ENCODE peak calls at places on chromosome 5, in five cellular contexts. N is GM19239, P is body of pancreas, F is MV-4-11, R is HEK293T. J is an unnamed sample.

GRCh38 chr5:24110019-24110615 is 534.7 kb downstream of the CDH10 start:
- DNase-seq in F (peak), R (peak), N (no peak), P (no peak), J (peak)

GRCh38 chr5:178765753-178766300 is 35.4 kb upstream of the ZNF354A start:
- DNase-seq in N (no peak), P (no peak), F (no peak), R (no peak), J (no peak)

GRCh38 chr5:139847790-139848507 is 52.3 kb downstream of the PSD2 start:
- DNase-seq in N (peak), R (peak), F (peak), P (peak), J (no peak)

GRCh38 chr5:148393390-148393741 is 9.6 kb downstream of the FBXO38 start:
- DNase-seq in R (no peak), F (no peak), N (no peak), P (no peak), J (no peak)

GRCh38 chr5:89916131-89916530 is 493.4 kb downstream of the CETN3 start:
- DNase-seq in F (no peak), N (no peak), R (no peak), P (no peak), J (no peak)

GRCh38 chr5:103605277-103605676 is 42.7 kb upstream of the NUDT12 start:
- DNase-seq in N (no peak), R (no peak), F (no peak), P (no peak), J (no peak)

GRCh38 chr5:170636836-170637477 is 133.1 kb downstream of the KCNIP1 start:
- DNase-seq in P (no peak), R (no peak), F (no peak), N (no peak), J (no peak)

GRCh38 chr5:178793156-178793555 is 62.7 kb upstream of the ZNF354A start:
- DNase-seq in F (no peak), R (peak), N (no peak), P (peak), J (peak)

GRCh38 chr5:74916831-74917710 is 50.9 kb upstream of the FAM169A start:
- DNase-seq in P (no peak), N (no peak), F (no peak), R (no peak), J (peak)

GRCh38 chr5:103458497-103459040 is 104.0 kb downstream of the NUDT12 start:
- DNase-seq in R (no peak), F (no peak), N (no peak), P (no peak), J (no peak)

GRCh38 chr5:147507480-147508126 is 2.3 kb downstream of the DPYSL3 start:
- DNase-seq in F (no peak), N (no peak), R (no peak), P (no peak), J (no peak)

GRCh38 chr5:109478830-109479229 is 69.1 kb upstream of the PJA2 start:
- DNase-seq in F (no peak), N (no peak), P (no peak), R (no peak), J (no peak)

GRCh38 chr5:159916841-159917761 is 819 bp downstream of the ADRA1B start:
- DNase-seq in F (no peak), N (no peak), P (no peak), R (no peak), J (no peak)

GRCh38 chr5:174533771-174534221 is 190.6 kb upstream of the MSX2 start:
- DNase-seq in N (no peak), P (no peak), F (peak), R (no peak), J (peak)

GRCh38 chr5:94908889-94909480 is 290.5 kb downstream of the SLF1 start:
- DNase-seq in P (no peak), R (peak), F (no peak), N (peak), J (peak)

GRCh38 chr5:44663991-44664710 is 144.6 kb upstream of the MRPS30 start:
- DNase-seq in N (no peak), R (no peak), F (no peak), P (no peak), J (no peak)

GRCh38 chr5:149765932-149766331 is 35.8 kb downstream of the PPARGC1B start:
- DNase-seq in R (no peak), P (no peak), F (peak), N (no peak), J (peak)

GRCh38 chr5:175663191-175664184 is 5.6 kb downstream of the HRH2 start:
- DNase-seq in P (no peak), F (no peak), R (no peak), N (no peak), J (peak)

GRCh38 chr5:43661102-43661501 is 58.1 kb downstream of the NNT start:
- DNase-seq in N (no peak), R (no peak), P (peak), F (no peak), J (peak)

GRCh38 chr5:115258001-115258400 is 4.7 kb downstream of the PGGT1B start:
- DNase-seq in P (no peak), R (no peak), F (no peak), N (no peak), J (no peak)

GRCh38 chr5:66744040-66744439 is 147.8 kb downstream of the MAST4 start:
- DNase-seq in F (no peak), N (no peak), P (no peak), R (no peak), J (peak)

GRCh38 chr5:129656952-129657351 is 90.9 kb upstream of the MINAR2 start:
- DNase-seq in F (no peak), N (no peak), R (no peak), P (no peak), J (no peak)

GRCh38 chr5:171672556-171672955 is 113.1 kb upstream of the SMIM23 start:
- DNase-seq in R (no peak), N (no peak), F (no peak), P (no peak), J (no peak)

GRCh38 chr5:169804861-169805260 is 167.8 kb downstream of the DOCK2 start:
- DNase-seq in R (no peak), F (no peak), P (no peak), N (no peak), J (no peak)

GRCh38 chr5:74201334-74202081 is 439.0 kb downstream of the ENC1 start:
- DNase-seq in R (no peak), N (peak), P (peak), F (peak), J (peak)

GRCh38 chr5:78496373-78496772 is 136.0 kb downstream of the SCAMP1 start:
- DNase-seq in F (no peak), N (no peak), P (no peak), R (no peak), J (no peak)

GRCh38 chr5:139956342-139956741 is 86.8 kb downstream of the NRG2 start:
- DNase-seq in F (no peak), P (no peak), R (no peak), N (no peak), J (no peak)

GRCh38 chr5:131282235-131282634 is 18.4 kb downstream of the CDC42SE2 start:
- DNase-seq in P (no peak), N (no peak), F (no peak), R (no peak), J (no peak)

GRCh38 chr5:55633574-55634203 is 78.4 kb downstream of the SLC38A9 start:
- DNase-seq in F (no peak), R (no peak), P (peak), N (no peak), J (no peak)

GRCh38 chr5:92518318-92518913 is 1062.6 kb downstream of the NR2F1-AS1 start:
- DNase-seq in P (peak), F (peak), N (peak), R (peak), J (peak)

GRCh38 chr5:142960309-142960696 is 190.1 kb downstream of the ARHGAP26 start:
- DNase-seq in N (no peak), F (no peak), R (no peak), P (no peak), J (peak)